ENCODE peak calls at places on chromosomes 7 and 10, in five cellular contexts. B is GF-D8, F is heart left ventricle, W is osteocyte, O is nucleus accumbens. C is an unnamed sample.

GRCh38 chr7:136869006-136869961 is 832 bp downstream of the CHRM2 start:
- DNase-seq in F (peak), B (no peak), O (no peak), W (peak), C (no peak)

GRCh38 chr7:80711521-80711920 is 73.1 kb downstream of the CD36 start:
- DNase-seq in W (no peak), B (no peak), F (no peak), O (no peak), C (peak)

GRCh38 chr10:100537475-100537874 is 1.7 kb downstream of the HIF1AN start:
- DNase-seq in F (no peak), B (no peak), O (no peak), W (no peak), C (no peak)

GRCh38 chr10:45339896-45340295 is 24.5 kb upstream of the OR13A1 start:
- DNase-seq in F (no peak), B (no peak), O (no peak), W (no peak), C (no peak)

GRCh38 chr10:122998934-122999333 is 9.7 kb downstream of the IKZF5 start:
- DNase-seq in F (no peak), O (no peak), B (no peak), W (no peak), C (no peak)

GRCh38 chr7:121039994-121040393 is 51.5 kb downstream of the CPED1 start:
- DNase-seq in B (no peak), F (no peak), W (no peak), O (no peak), C (no peak)

GRCh38 chr7:28986723-28987122 is 28.6 kb upstream of the TRIL start:
- DNase-seq in W (no peak), O (no peak), F (no peak), B (no peak), C (no peak)

GRCh38 chr7:47391726-47392125 is 190.2 kb downstream of the TNS3 start:
- DNase-seq in O (no peak), W (no peak), F (no peak), B (no peak), C (no peak)

GRCh38 chr7:84022686-84023308 is 171.8 kb downstream of the SEMA3A start:
- DNase-seq in F (no peak), O (no peak), W (no peak), B (no peak), C (peak)

GRCh38 chr10:11167233-11167979 is 149.7 kb downstream of the CELF2 start:
- DNase-seq in B (no peak), F (no peak), W (no peak), O (no peak), C (no peak)

GRCh38 chr10:34139559-34139958 is 675.5 kb downstream of the PARD3 start:
- DNase-seq in O (no peak), W (no peak), B (no peak), F (no peak), C (peak)

GRCh38 chr10:17009228-17009700 is 120.3 kb downstream of the CUBN start:
- DNase-seq in F (no peak), B (no peak), W (no peak), O (no peak), C (peak)

GRCh38 chr7:113087278-113087998 is 811 bp upstream of the GPR85 start:
- DNase-seq in F (no peak), B (no peak), W (no peak), O (no peak), C (peak)

GRCh38 chr7:36010656-36011587 is 142.1 kb upstream of the EEPD1 start:
- DNase-seq in F (no peak), O (no peak), W (no peak), B (no peak), C (no peak)

GRCh38 chr10:5416981-5417380 is 4.6 kb downstream of the NET1 start:
- DNase-seq in O (no peak), F (no peak), B (no peak), W (no peak), C (no peak)

GRCh38 chr10:37856881-37857286 is 526 bp downstream of the ZNF248 start:
- DNase-seq in W (no peak), O (no peak), B (no peak), F (peak), C (peak)

GRCh38 chr7:41508755-41509154 is 194.1 kb downstream of the INHBA start:
- DNase-seq in W (no peak), B (no peak), O (no peak), F (no peak), C (no peak)

GRCh38 chr7:131581241-131582157 is 25.1 kb upstream of the PODXL start:
- DNase-seq in F (peak), W (no peak), O (no peak), B (no peak), C (no peak)

GRCh38 chr7:15720849-15721471 is 34.5 kb upstream of the MEOX2 start:
- DNase-seq in B (peak), F (peak), W (no peak), O (no peak), C (peak)

GRCh38 chr7:113959910-113960309 is 41.1 kb upstream of the PPP1R3A start:
- DNase-seq in B (no peak), W (no peak), O (no peak), F (no peak), C (no peak)

GRCh38 chr7:4683043-4683883 is 1.2 kb downstream of the FOXK1 start:
- DNase-seq in O (no peak), F (peak), B (no peak), W (no peak), C (no peak)

GRCh38 chr7:50068026-50068425 is 25.0 kb downstream of the ZPBP start:
- DNase-seq in W (no peak), B (no peak), O (no peak), F (no peak), C (peak)

GRCh38 chr10:116667484-116667883 is 46.7 kb downstream of the PNLIPRP2 start:
- DNase-seq in F (no peak), B (no peak), W (peak), O (no peak), C (no peak)

GRCh38 chr7:27205325-27206280 is 5.7 kb upstream of the HOXA13 start:
- DNase-seq in B (no peak), W (no peak), O (no peak), F (no peak), C (no peak)

GRCh38 chr10:52446391-52446790 is 132.3 kb downstream of the DKK1 start:
- DNase-seq in F (no peak), W (no peak), B (no peak), O (no peak), C (no peak)

GRCh38 chr7:93043393-93043985 is 74.3 kb downstream of the SAMD9 start:
- DNase-seq in F (no peak), W (peak), B (no peak), O (no peak), C (peak)

GRCh38 chr10:85642421-85643170 is 724.0 kb downstream of the GRID1 start:
- DNase-seq in W (no peak), F (no peak), O (no peak), B (no peak), C (peak)

GRCh38 chr10:72796042-72796441 is 97.5 kb upstream of the OIT3 start:
- DNase-seq in F (no peak), O (no peak), B (no peak), W (no peak), C (peak)

GRCh38 chr10:124042656-124043309 is 50.6 kb downstream of the CHST15 start:
- DNase-seq in B (no peak), F (no peak), O (no peak), W (no peak), C (no peak)

GRCh38 chr10:99279626-99280111 is 44.0 kb upstream of the HPSE2 start:
- DNase-seq in F (no peak), W (no peak), B (no peak), O (no peak), C (peak)

GRCh38 chr7:155002411-155003214 is at the start of gene PAXIP1:
- DNase-seq in F (peak), O (no peak), B (no peak), W (no peak), C (peak)

GRCh38 chr7:47322731-47323130 is 259.2 kb downstream of the TNS3 start:
- DNase-seq in F (no peak), O (no peak), W (no peak), B (no peak), C (no peak)

C was measured in kidney tubule cell.